ENCODE peak calls at places on chromosome 16, in seven cellular contexts. W is A549; A is colonic mucosa; R is PC-9; Q is gastrocnemius medialis; S is CD8-positive, alpha-beta memory T cell; M is IMR-90. H is an unnamed sample. For H3K9me3, the result is how much of the 10 kb centered on the place peaks cover.

GRCh38 chr16:80158766-80159165 is 382.0 kb upstream of the DYNLRB2 start:
- DNase-seq in S (no peak), Q (no peak), M (peak), W (peak), R (no peak), A (no peak), H (no peak)

GRCh38 chr16:31386157-31386984 is 6.8 kb upstream of the ITGAD start:
- DNase-seq in A (no peak), R (peak), M (peak), Q (no peak), S (no peak), W (peak), H (no peak)

GRCh38 chr16:14527411-14528044 is 102.5 kb downstream of the PARN start:
- DNase-seq in Q (peak), R (no peak), A (no peak), S (no peak), M (peak), W (peak), H (peak)

GRCh38 chr16:56362057-56362655 is 63.2 kb downstream of the AMFR start:
- DNase-seq in W (no peak), R (no peak), A (no peak), M (no peak), Q (peak), S (no peak), H (no peak)

GRCh38 chr16:73028263-73028662 is 19.7 kb downstream of the ZFHX3 start:
- DNase-seq in M (no peak), Q (peak), A (no peak), S (no peak), W (no peak), R (no peak), H (no peak)

GRCh38 chr16:876523-877241 is 76.1 kb upstream of the GNG13 start:
- DNase-seq in S (no peak), A (no peak), R (no peak), Q (no peak), W (no peak), M (no peak), H (no peak)

GRCh38 chr16:68778551-68779231 is 41.6 kb downstream of the CDH1 start:
- DNase-seq in S (no peak), M (no peak), Q (no peak), R (peak), A (peak), W (no peak), H (no peak)

GRCh38 chr16:17258848-17259713 is 211.7 kb downstream of the XYLT1 start:
- DNase-seq in A (no peak), M (peak), R (no peak), Q (no peak), S (no peak), W (peak), H (no peak)

GRCh38 chr16:84449156-84450140 is 55.0 kb downstream of the MEAK7 start:
- DNase-seq in Q (no peak), S (no peak), A (peak), W (no peak), M (no peak), R (no peak), H (no peak)

GRCh38 chr16:3841729-3842508 is 38.6 kb downstream of the CREBBP start:
- DNase-seq in W (no peak), S (no peak), A (no peak), M (no peak), R (no peak), Q (no peak), H (no peak)

GRCh38 chr16:502179-502943 is 25.2 kb upstream of the CAPN15 start:
- DNase-seq in W (no peak), A (peak), M (no peak), Q (no peak), R (no peak), S (no peak), H (no peak)

GRCh38 chr16:69838417-69838990 is 76.4 kb downstream of the WWP2 start:
- DNase-seq in S (no peak), M (no peak), R (no peak), W (no peak), Q (peak), A (peak), H (no peak)

GRCh38 chr16:4500283-4500682 is 24.1 kb downstream of the HMOX2 start:
- DNase-seq in S (no peak), M (peak), R (peak), W (peak), Q (peak), A (no peak), H (no peak)

GRCh38 chr16:47043200-47043599 is 69.7 kb upstream of the DNAJA2 start:
- DNase-seq in M (no peak), S (no peak), Q (no peak), R (no peak), W (no peak), A (no peak), H (no peak)

GRCh38 chr16:35399133-35399532 is 1939.7 kb downstream of the TP53TG3F start:
- DNase-seq in M (no peak), S (no peak), A (no peak), R (no peak), W (no peak), Q (no peak), H (no peak)

GRCh38 chr16:35405547-35405946 is 1946.1 kb downstream of the TP53TG3F start:
- DNase-seq in R (no peak), W (no peak), S (no peak), M (no peak), A (no peak), Q (peak), H (no peak)

GRCh38 chr16:35409503-35409902 is 1950.1 kb downstream of the TP53TG3F start:
- DNase-seq in Q (no peak), R (no peak), W (no peak), S (no peak), A (no peak), M (no peak), H (no peak)

DNA sequence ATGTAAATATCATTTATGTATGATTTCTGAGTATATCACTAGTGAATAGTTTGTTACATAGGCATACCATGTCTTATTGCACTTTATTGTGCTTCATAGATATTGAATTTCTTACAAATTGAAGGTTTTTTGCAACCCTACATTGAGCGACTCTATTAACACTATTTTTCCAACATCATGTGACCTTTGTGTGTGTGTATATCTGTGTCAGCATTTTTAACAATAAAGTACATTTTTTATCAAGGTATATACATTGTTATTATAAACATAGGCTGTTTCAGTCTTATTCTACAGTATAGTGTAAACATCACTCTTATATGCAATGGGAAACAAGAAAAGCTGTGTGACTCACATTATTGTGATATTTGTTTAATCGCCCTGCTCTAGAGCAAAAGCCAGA is 1944.9 kb downstream of the TP53TG3F start:
- DNase-seq in A (no peak), W (no peak), S (no peak), M (no peak), Q (no peak), R (no peak), H (no peak)
- H3K9me3 ChIP-seq in A (under half), W (under half), S (under half), M (under half), Q (under half), R (under half), H (under half)

DNA sequence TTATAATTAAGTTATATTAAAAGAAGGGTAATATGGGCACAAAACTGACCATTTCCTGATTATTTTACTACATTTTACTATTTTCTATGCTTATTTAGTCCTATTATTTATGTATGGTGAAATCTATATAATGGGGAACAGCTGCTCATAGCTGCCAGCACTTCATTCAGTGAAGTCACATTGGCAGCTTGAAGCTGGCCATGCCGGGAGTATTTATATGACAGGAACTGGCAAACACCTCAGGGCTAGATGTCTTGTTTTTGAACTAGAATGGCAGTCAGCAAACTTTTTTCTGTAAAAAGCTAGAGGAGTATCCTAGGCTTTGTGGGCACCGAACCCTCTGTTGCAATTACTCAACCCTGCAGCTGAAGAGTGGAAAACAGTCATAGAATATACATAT is 104.1 kb downstream of the CDH13 start:
- DNase-seq in R (no peak), A (no peak), Q (no peak), S (no peak), M (no peak), W (no peak), H (no peak)
- H3K9me3 ChIP-seq in R (under half), A (under half), Q (under half), S (under half), M (under half), W (under half), H (under half)

DNA sequence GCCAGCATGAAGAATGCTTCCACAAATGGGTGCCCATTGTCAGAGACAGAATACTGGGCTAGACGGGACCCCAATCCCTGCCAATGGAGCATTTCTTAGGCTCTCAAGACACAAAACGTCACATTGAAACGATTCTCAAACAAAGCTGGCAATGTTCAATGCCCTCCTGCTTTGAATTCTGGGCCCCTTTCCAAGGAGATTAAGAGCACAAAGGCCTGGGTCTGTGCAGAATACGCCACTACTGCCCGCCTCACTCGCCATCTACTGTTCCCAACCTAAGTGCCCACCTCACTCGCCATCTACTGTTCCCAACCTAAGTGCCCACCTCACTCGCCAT is 9.7 kb downstream of the CFAP20 start:
- DNase-seq in Q (no peak), A (no peak), M (no peak), S (no peak), W (no peak), R (no peak), H (no peak)
- H3K9me3 ChIP-seq in Q (under half), A (under half), M (under half), S (under half), W (under half), R (under half), H (under half)

GRCh38 chr16:67114793-67115192 is 5.1 kb downstream of the PHAF1 start:
- DNase-seq in M (peak), R (no peak), W (no peak), Q (no peak), S (no peak), A (no peak), H (no peak)
- H3K9me3 ChIP-seq in M (under half), R (under half), W (under half), Q (under half), S (under half), A (under half), H (under half)

DNA sequence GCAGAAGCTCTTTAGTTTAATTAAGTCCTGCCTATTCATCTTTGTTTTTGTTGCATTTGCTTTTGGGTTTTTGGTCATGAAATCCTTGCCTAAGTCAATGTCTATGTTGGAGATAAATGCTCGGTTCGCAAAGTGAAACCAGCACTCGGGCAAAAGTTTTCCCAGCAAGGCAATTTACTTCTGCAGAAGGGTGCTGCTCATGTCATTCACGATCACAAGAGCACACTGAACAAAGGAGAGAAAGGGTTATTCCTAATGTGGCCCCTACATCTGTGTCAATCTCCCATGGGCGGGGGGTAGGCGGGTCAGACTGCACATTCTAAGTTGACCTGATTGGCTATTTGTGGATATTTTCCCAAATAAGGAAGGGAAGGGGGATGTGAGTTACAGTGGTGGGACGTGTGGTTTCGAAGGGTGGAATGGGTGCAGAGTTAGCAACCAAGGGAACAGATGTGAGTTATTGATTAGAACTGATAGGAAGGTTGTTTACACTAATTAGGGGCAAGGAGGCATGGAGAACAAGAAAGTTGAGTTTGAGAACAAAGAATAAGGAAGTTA is 23.0 kb downstream of the ATF7IP2 start:
- DNase-seq in R (no peak), Q (no peak), S (no peak), W (peak), A (no peak), M (no peak), H (no peak)
- H3K9me3 ChIP-seq in R (under half), Q (under half), S (under half), W (under half), A (under half), M (under half), H (under half)

H was measured in tibial nerve.